ENCODE peak calls at places on chromosomes 11 and 22, in six cellular contexts. A is IMR-90, Y is A549, Z is GM12878, F is K562, G is HepG2. K is an unnamed sample.

GRCh38 chr11:77065878-77066228 is 918 bp upstream of the CAPN5 start:
- DNase-seq in Y (no peak), F (no peak), A (peak; percentile 59), G (no peak), Z (no peak), K (no peak)

GRCh38 chr11:123509737-123510578 is 79.9 kb downstream of the GRAMD1B start:
- DNase-seq in F (no peak), Y (no peak), G (no peak), A (peak; percentile 91), Z (no peak), K (peak; percentile 65)

GRCh38 chr11:2796508-2797180 is 88.9 kb downstream of the CDKN1C start:
- DNase-seq in F (no peak), A (no peak), Z (no peak), G (no peak), Y (no peak), K (no peak)

GRCh38 chr11:34653851-34654490 is 33.1 kb downstream of the EHF start:
- DNase-seq in Z (no peak), F (no peak), Y (peak; percentile 82), G (peak; percentile 92), A (peak; percentile 99), K (no peak)

GRCh38 chr11:83612891-83613766 is 327.0 kb upstream of the CCDC90B start:
- DNase-seq in G (no peak), Z (peak; percentile 74), A (no peak), Y (no peak), F (no peak), K (no peak)

GRCh38 chr11:77351281-77351905 is 49.9 kb upstream of the GDPD4 start:
- DNase-seq in F (no peak), G (no peak), A (peak; percentile 23), Y (no peak), Z (no peak), K (no peak)

GRCh38 chr11:2439820-2440219 is 4.5 kb downstream of the TRPM5 start:
- DNase-seq in F (no peak), G (no peak), A (no peak), Y (no peak), Z (no peak), K (no peak)

GRCh38 chr11:69000831-69001245 is 12.2 kb downstream of the MRGPRF start:
- DNase-seq in Z (no peak), F (no peak), G (peak; percentile 57), A (peak; percentile 87), Y (peak; percentile 60), K (no peak)

GRCh38 chr11:68870470-68870869 is 28.8 kb upstream of the CPT1A start:
- DNase-seq in A (no peak), Y (no peak), F (no peak), G (no peak), Z (no peak), K (no peak)

GRCh38 chr11:46895821-46896220 is 22.5 kb downstream of the LRP4 start:
- DNase-seq in G (no peak), F (no peak), Z (no peak), Y (no peak), A (no peak), K (no peak)

GRCh38 chr11:64216879-64217278 is 9.1 kb downstream of the TRPT1 start:
- DNase-seq in G (no peak), A (no peak), F (no peak), Z (no peak), Y (no peak), K (no peak)

GRCh38 chr11:124717786-124718634 is 21.7 kb upstream of the NRGN start:
- DNase-seq in Y (no peak), F (no peak), G (peak; percentile 6), A (peak; percentile 34), Z (no peak), K (peak; percentile 64)

GRCh38 chr11:79108851-79109250 is 332.0 kb downstream of the TENM4 start:
- DNase-seq in Y (no peak), G (no peak), A (peak; percentile 44), F (no peak), Z (no peak), K (no peak)

GRCh38 chr11:43790444-43790794 is 90.2 kb upstream of the ALKBH3 start:
- DNase-seq in G (no peak), A (peak; percentile 50), Z (no peak), Y (no peak), F (no peak), K (no peak)

GRCh38 chr11:68950268-68950667 is 30.5 kb downstream of the MRGPRD start:
- DNase-seq in A (no peak), G (no peak), Z (no peak), Y (peak; percentile 68), F (peak; percentile 52), K (peak; percentile 53)

GRCh38 chr11:7417328-7417727 is 68.0 kb upstream of the OLFML1 start:
- DNase-seq in A (no peak), Y (no peak), F (no peak), Z (no peak), G (no peak), K (no peak)

GRCh38 chr11:134667505-134667904 is 255.5 kb upstream of the B3GAT1 start:
- DNase-seq in F (no peak), A (no peak), G (no peak), Y (no peak), Z (no peak), K (no peak)

GRCh38 chr11:133531450-133531849 is 851 bp downstream of the OPCML start:
- DNase-seq in Y (no peak), A (no peak), F (no peak), Z (no peak), G (no peak), K (no peak)

GRCh38 chr11:7639643-7640025 is 33.7 kb downstream of the CYB5R2 start:
- DNase-seq in A (no peak), G (no peak), Z (no peak), Y (no peak), F (no peak), K (no peak)

GRCh38 chr22:29840498-29840897 is 2.4 kb upstream of the ASCC2 start:
- DNase-seq in Y (no peak), G (no peak), Z (no peak), F (no peak), A (no peak), K (no peak)

GRCh38 chr11:20448838-20449237 is 61.3 kb downstream of the PRMT3 start:
- DNase-seq in G (no peak), Y (no peak), A (no peak), Z (no peak), F (no peak), K (no peak)

GRCh38 chr11:135027461-135027860 is 615.4 kb upstream of the B3GAT1 start:
- DNase-seq in F (no peak), G (peak; percentile 12), Z (no peak), Y (no peak), A (peak; percentile 31), K (peak; percentile 27)

GRCh38 chr11:67290801-67291200 is 1.7 kb downstream of the ANKRD13D start:
- DNase-seq in F (no peak), Y (no peak), A (no peak), Z (no peak), G (no peak), K (no peak)

GRCh38 chr11:2777871-2778629 is 78.3 kb upstream of the KCNQ1OT1 start:
- DNase-seq in A (no peak), G (no peak), Z (no peak), Y (no peak), F (peak; percentile 47), K (no peak)

DNA sequence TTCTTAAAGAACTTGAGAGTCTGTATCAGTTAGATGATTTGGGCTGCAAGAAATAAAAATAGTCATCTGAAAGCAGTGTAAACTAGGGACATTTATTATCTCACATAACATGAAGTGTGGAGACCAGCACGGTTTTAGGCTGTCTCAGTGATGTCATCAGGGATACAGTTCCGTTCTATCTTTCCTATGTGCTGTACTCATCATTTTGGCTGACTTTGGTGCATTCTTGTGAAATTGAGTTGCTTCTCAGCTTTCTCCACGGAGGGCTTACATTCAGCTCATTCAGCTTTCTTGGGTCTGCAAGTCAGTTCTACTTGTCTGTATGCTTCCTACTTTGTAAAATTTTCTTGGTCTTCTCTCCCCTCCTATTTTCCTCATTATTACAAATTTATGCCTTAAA is 51.8 kb upstream of the LIN7C start:
- DNase-seq in G (no peak), Y (no peak), A (peak; percentile 32), F (no peak), Z (no peak), K (no peak)
- TF ChIP-seq BHLHE40 in G (no peak), Y (no peak), A (no peak), F (no peak), Z (no peak), K (no peak)

GRCh38 chr11:10752486-10752885 is 1.4 kb downstream of the CTR9 start:
- DNase-seq in G (no peak), Y (no peak), F (no peak), Z (no peak), A (no peak), K (no peak)

GRCh38 chr11:10750838-10751580 is at the start of gene CTR9:
- DNase-seq in Y (peak; percentile 85), A (peak; percentile 90), G (peak; percentile 87), Z (peak; percentile 68), F (peak; percentile 80), K (peak; percentile 88)

GRCh38 chr11:10752061-10752460 is 1.0 kb downstream of the CTR9 start:
- DNase-seq in Y (no peak), Z (no peak), G (no peak), A (no peak), F (no peak), K (no peak)

GRCh38 chr11:10749476-10749875 is 1.6 kb upstream of the CTR9 start:
- DNase-seq in A (no peak), G (no peak), Z (no peak), Y (no peak), F (no peak), K (no peak)

DNA sequence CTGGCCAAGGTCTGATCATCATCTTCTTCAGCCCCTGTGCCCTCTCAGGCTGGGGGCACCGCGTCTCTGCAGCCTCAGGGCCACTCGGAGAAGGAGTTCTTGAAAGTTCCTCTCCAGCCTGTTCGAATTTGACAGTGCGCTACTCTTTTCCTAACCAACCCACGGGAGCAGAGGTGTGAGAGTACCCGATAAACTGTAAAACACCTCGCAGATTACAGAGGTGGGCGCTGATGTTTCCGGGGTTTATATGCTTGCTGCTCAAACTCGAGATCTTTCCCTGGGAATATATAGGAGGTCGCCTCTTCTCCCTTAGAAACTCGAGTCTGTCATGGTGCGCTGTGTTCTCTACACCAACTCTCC is 515 bp downstream of the CTR9 start:
- DNase-seq in F (no peak), Z (no peak), G (no peak), A (no peak), Y (no peak), K (no peak)
- TF ChIP-seq BHLHE40 in F (no peak), Z (no peak), G (no peak), A (no peak), Y (no peak), K (no peak)

DNA sequence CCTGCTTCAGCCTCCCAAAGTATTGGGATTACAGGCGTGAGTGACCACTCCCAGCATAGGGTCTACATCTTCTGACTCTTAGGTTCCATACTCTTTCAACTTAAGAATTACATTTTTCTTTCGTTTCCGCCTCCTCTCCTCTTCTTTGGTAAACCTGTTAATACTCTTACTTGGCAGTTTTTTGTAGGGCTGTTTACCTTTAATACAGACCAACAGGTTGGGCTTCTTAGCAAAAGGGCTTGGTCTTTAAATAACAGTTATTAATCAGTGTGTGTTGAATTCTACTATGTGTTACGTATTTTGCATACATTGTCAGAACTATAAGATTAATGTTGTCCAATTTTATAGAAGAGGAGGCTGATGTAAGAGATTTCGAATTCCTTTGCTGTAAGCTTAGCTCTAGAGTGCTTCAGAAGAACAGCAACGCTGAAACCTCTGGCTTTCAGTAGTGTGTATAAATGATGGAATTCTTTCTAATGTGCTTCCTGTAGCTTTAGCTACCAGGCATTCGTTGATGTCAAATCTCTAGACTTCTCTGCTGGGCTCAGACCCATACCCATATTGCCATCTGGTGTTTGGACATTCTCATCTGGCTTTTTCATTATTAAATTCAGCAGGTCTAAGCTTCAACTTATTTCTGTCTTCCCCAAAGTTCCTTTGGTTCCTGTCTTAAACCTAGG is 3.1 kb downstream of the FDX1 start:
- DNase-seq in F (no peak), Y (no peak), A (peak; percentile 60), G (no peak), Z (no peak), K (no peak)
- TF ChIP-seq BHLHE40 in F (no peak), Y (no peak), A (no peak), G (no peak), Z (no peak), K (no peak)

GRCh38 chr22:48756146-48757111 is 1071.2 kb downstream of the BRD1 start:
- DNase-seq in Z (no peak), F (no peak), Y (no peak), A (no peak), G (no peak), K (no peak)
- TF ChIP-seq BHLHE40 in Z (no peak), F (no peak), Y (no peak), A (no peak), G (no peak), K (no peak)